ENCODE peak calls at places on chromosomes 1 and 21, in ten cellular contexts. A, Z, X, P, N, I, G, K, S and O are unnamed samples.

GRCh38 chr1:161374373-161374772 is 6.7 kb upstream of the CFAP126 start:
- DNase-seq in A (no peak), K (no peak), P (peak), X (no peak), I (no peak), Z (no peak), N (no peak), S (peak), G (no peak), O (peak)

GRCh38 chr1:115829947-115830346 is 11.0 kb downstream of the NHLH2 start:
- DNase-seq in G (no peak), I (no peak), K (no peak), X (no peak), A (no peak), N (no peak), P (no peak), Z (no peak), S (no peak), O (no peak)

GRCh38 chr1:231512147-231512698 is 16.2 kb upstream of the TSNAX start:
- DNase-seq in N (no peak), A (peak), Z (peak), X (no peak), K (peak), I (peak), S (no peak), G (no peak), P (peak), O (peak)

GRCh38 chr1:232705815-232706575 is 76.1 kb upstream of the SIPA1L2 start:
- DNase-seq in A (no peak), P (no peak), G (no peak), X (no peak), Z (no peak), K (no peak), I (no peak), N (no peak), S (no peak), O (peak)

GRCh38 chr1:221742555-221743415 is 896 bp upstream of the DUSP10 start:
- DNase-seq in G (peak), K (peak), X (peak), S (peak), I (no peak), N (peak), A (peak), Z (peak), P (peak), O (peak)

GRCh38 chr1:27569088-27569459 is 34.9 kb downstream of the AHDC1 start:
- DNase-seq in G (no peak), X (peak), A (no peak), K (no peak), S (no peak), Z (no peak), I (no peak), P (peak), N (no peak), O (peak)

GRCh38 chr21:33917421-33917820 is 1.8 kb upstream of the ATP5PO start:
- DNase-seq in I (no peak), S (no peak), A (no peak), P (no peak), X (no peak), K (no peak), Z (no peak), G (no peak), N (no peak), O (no peak)

GRCh38 chr1:170695955-170696590 is 32.1 kb downstream of the PRRX1 start:
- DNase-seq in G (no peak), S (no peak), I (peak), A (no peak), P (no peak), Z (no peak), K (peak), N (no peak), X (no peak), O (no peak)

GRCh38 chr1:118132000-118132399 is 53.0 kb downstream of the SPAG17 start:
- DNase-seq in N (no peak), S (no peak), K (no peak), P (no peak), G (no peak), Z (no peak), A (no peak), I (no peak), X (no peak), O (no peak)

GRCh38 chr21:43300496-43301423 is 126.2 kb downstream of the SIK1 start:
- DNase-seq in S (no peak), X (no peak), P (no peak), A (peak), I (no peak), K (no peak), N (no peak), Z (no peak), G (no peak), O (peak)

GRCh38 chr1:228782662-228783414 is 47.6 kb downstream of the RHOU start:
- DNase-seq in G (no peak), K (peak), N (no peak), I (no peak), S (no peak), X (no peak), P (peak), A (peak), Z (no peak), O (peak)

GRCh38 chr1:54814148-54814498 is 13.0 kb upstream of the TTC22 start:
- DNase-seq in S (no peak), A (no peak), P (no peak), K (no peak), Z (no peak), I (no peak), N (peak), X (no peak), G (no peak), O (no peak)

GRCh38 chr21:39363607-39364555 is 15.0 kb upstream of the HMGN1 start:
- DNase-seq in G (no peak), K (no peak), A (peak), P (no peak), S (no peak), I (no peak), X (no peak), N (no peak), Z (no peak), O (no peak)

GRCh38 chr1:113416515-113416914 is 26.2 kb downstream of the MAGI3 start:
- DNase-seq in I (no peak), A (no peak), K (no peak), P (peak), S (no peak), N (no peak), Z (no peak), X (no peak), G (no peak), O (no peak)

GRCh38 chr21:13937236-13937635 is 273.5 kb downstream of the LIPI start:
- DNase-seq in I (no peak), A (no peak), Z (no peak), G (no peak), N (no peak), X (no peak), P (no peak), K (no peak), S (peak), O (no peak)

GRCh38 chr1:152037920-152038658 is 1.3 kb upstream of the S100A11 start:
- DNase-seq in P (peak), K (no peak), N (no peak), X (no peak), G (no peak), S (no peak), A (no peak), Z (no peak), I (no peak), O (no peak)

GRCh38 chr1:169521226-169521625 is 35.5 kb upstream of the SLC19A2 start:
- DNase-seq in S (no peak), K (no peak), X (no peak), P (no peak), G (no peak), I (no peak), A (no peak), Z (no peak), N (no peak), O (no peak)

GRCh38 chr1:147539122-147539575 is 2.2 kb upstream of the BCL9 start:
- DNase-seq in K (peak), I (peak), X (no peak), G (no peak), N (no peak), S (no peak), P (peak), A (peak), Z (peak), O (peak)

GRCh38 chr1:157431751-157432150 is 120.6 kb downstream of the FCRL5 start:
- DNase-seq in G (no peak), X (no peak), I (no peak), P (peak), A (peak), S (no peak), N (no peak), K (peak), Z (no peak), O (peak)

GRCh38 chr1:55286851-55287602 is 71.9 kb upstream of the USP24 start:
- DNase-seq in S (no peak), N (no peak), Z (no peak), A (peak), P (no peak), K (peak), G (no peak), X (no peak), I (peak), O (no peak)

GRCh38 chr1:118210723-118211110 is 25.7 kb upstream of the SPAG17 start:
- DNase-seq in X (no peak), A (no peak), K (peak), P (peak), Z (no peak), G (no peak), I (no peak), S (no peak), N (no peak), O (no peak)

GRCh38 chr1:202235856-202236837 is 42.5 kb downstream of the LGR6 start:
- DNase-seq in Z (peak), I (peak), P (peak), S (peak), A (peak), K (peak), X (peak), N (peak), G (peak), O (peak)

GRCh38 chr21:39537571-39537970 is 75.2 kb upstream of the B3GALT5 start:
- DNase-seq in P (no peak), G (peak), S (no peak), X (no peak), K (no peak), N (no peak), A (no peak), I (no peak), Z (no peak), O (no peak)

GRCh38 chr1:236502972-236503639 is 20.7 kb upstream of the LGALS8 start:
- DNase-seq in K (peak), S (no peak), I (peak), G (peak), A (peak), Z (peak), P (peak), N (peak), X (peak), O (peak)

GRCh38 chr1:39816431-39817090 is 27.9 kb upstream of the BMP8B start:
- DNase-seq in A (peak), K (peak), G (peak), P (peak), N (peak), S (peak), I (peak), X (peak), Z (peak), O (peak)

GRCh38 chr1:244782056-244782455 is 53.4 kb upstream of the COX20 start:
- DNase-seq in G (no peak), A (peak), S (no peak), X (no peak), N (no peak), Z (no peak), I (peak), K (peak), P (no peak), O (peak)

GRCh38 chr1:35568975-35569395 is 4.1 kb upstream of the TFAP2E start:
- DNase-seq in K (peak), G (peak), I (no peak), N (peak), A (peak), Z (peak), X (peak), S (peak), P (peak), O (peak)

GRCh38 chr1:180947901-180948311 is 35.2 kb downstream of the KIAA1614 start:
- DNase-seq in P (no peak), A (no peak), Z (no peak), S (peak), N (no peak), K (no peak), I (no peak), X (no peak), G (no peak), O (no peak)

GRCh38 chr1:226132731-226133503 is 53.6 kb downstream of the ACBD3 start:
- DNase-seq in Z (no peak), S (peak), X (no peak), G (no peak), K (no peak), I (no peak), A (no peak), N (no peak), P (peak), O (peak)

GRCh38 chr1:226134170-226135058 is 52.1 kb downstream of the ACBD3 start:
- DNase-seq in I (no peak), K (no peak), S (no peak), N (peak), A (no peak), X (no peak), Z (no peak), P (no peak), G (no peak), O (no peak)

GRCh38 chr1:226133504-226134123 is 52.9 kb downstream of the ACBD3 start:
- DNase-seq in S (peak), Z (no peak), N (peak), I (no peak), A (no peak), P (no peak), X (no peak), K (no peak), G (no peak), O (no peak)

GRCh38 chr1:226135709-226136108 is 50.8 kb downstream of the ACBD3 start:
- DNase-seq in Z (no peak), G (no peak), N (peak), S (peak), K (peak), P (no peak), A (no peak), I (no peak), X (peak), O (no peak)

GRCh38 chr1:226135059-226135651 is 51.4 kb downstream of the ACBD3 start:
- DNase-seq in N (peak), A (no peak), P (no peak), K (peak), X (no peak), Z (no peak), S (peak), I (peak), G (no peak), O (no peak)
- H3K9ac ChIP-seq in N (no peak), A (no peak), P (no peak), K (no peak), X (no peak), Z (no peak), S (no peak), I (no peak), G (no peak), O (no peak)

GRCh38 chr1:167756760-167757405 is 35.1 kb downstream of the MPZL1 start:
- DNase-seq in G (no peak), Z (no peak), N (no peak), K (peak), I (peak), P (no peak), X (no peak), S (no peak), A (peak), O (no peak)
- H3K4me3 ChIP-seq in G (no peak), Z (no peak), N (no peak), K (no peak), I (no peak), P (no peak), X (no peak), S (no peak), A (no peak), O (no peak)

GRCh38 chr1:4310396-4310923 is 343.9 kb upstream of the AJAP1 start:
- DNase-seq in N (no peak), S (no peak), K (no peak), X (no peak), A (no peak), G (no peak), I (no peak), P (no peak), Z (no peak), O (no peak)
- H3K9ac ChIP-seq in N (no peak), S (no peak), K (no peak), X (no peak), A (no peak), G (no peak), I (no peak), P (no peak), Z (no peak), O (no peak)

DNA sequence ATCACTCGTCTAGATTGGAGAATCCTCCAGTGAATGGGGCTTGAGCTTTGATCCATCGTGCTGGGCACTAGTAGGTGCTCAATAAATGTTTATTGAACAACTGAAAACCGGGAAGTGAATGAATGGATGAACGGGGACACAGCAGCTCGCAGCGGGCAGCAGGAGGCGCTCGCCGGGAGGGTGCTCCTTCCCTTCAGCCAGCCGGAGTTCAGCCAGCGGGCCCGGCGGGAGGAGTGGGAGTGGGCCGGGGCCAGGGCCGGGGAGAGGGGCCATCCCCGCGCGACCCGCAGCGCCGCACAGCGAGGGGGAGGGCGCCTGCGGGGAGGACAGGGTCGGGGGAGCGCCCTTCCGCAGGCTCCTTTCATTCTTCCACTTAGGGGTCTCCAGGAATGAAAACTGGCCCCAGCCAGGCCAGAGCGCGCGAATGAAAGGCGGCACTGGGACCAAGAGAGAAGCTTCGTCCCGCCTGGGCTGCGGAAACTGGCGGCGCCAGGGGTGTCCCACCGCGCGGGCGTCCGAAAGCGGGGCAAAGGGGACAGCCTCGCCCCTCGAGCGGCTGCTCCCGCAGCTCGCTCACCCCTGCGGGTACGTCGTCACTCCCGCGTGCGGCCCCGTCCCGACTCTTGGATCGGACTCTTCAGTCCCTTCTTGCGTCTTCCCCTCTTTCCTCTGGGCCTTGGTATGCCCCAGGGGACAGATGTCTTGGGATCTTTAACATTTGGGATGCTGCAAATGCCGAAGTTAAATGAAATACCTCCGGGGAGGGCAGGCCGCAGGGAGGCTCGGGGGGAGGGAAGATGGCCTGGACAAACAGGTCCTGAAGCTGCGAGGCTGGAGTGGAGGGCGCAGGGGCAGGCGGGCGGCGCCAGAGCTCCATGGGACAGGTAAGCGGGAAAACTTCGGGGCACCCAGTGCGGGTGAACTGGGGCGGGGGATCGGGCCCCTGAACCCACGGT is 3.6 kb upstream of the INAVA start:
- DNase-seq in X (peak), K (peak), I (peak), A (peak), S (peak), G (peak), P (peak), Z (peak), N (peak), O (peak)
- H3K4me3 ChIP-seq in X (peak), K (peak), I (peak), A (peak), S (peak), G (peak), P (peak), Z (peak), N (peak), O (peak)

GRCh38 chr1:143694085-143694484 is 277.7 kb downstream of the FAM72C start:
- DNase-seq in X (no peak), S (no peak), G (no peak), K (no peak), I (no peak), N (no peak), A (no peak), Z (no peak), P (no peak), O (no peak)

GRCh38 chr1:143689781-143690180 is 282.0 kb downstream of the FAM72C start:
- DNase-seq in Z (no peak), N (no peak), P (no peak), A (no peak), K (no peak), X (no peak), I (no peak), G (no peak), S (no peak), O (no peak)

GRCh38 chr1:143691971-143692529 is 279.7 kb downstream of the FAM72C start:
- DNase-seq in I (no peak), N (no peak), P (no peak), K (no peak), X (no peak), A (no peak), S (no peak), G (no peak), Z (no peak), O (no peak)

GRCh38 chr1:143691400-143691891 is 280.3 kb downstream of the FAM72C start:
- DNase-seq in S (no peak), I (no peak), G (no peak), A (peak), P (no peak), K (no peak), N (peak), Z (peak), X (no peak), O (peak)
- H3K9ac ChIP-seq in S (no peak), I (no peak), G (no peak), A (no peak), P (no peak), K (no peak), N (no peak), Z (no peak), X (no peak), O (no peak)

GRCh38 chr1:210373628-210373877 is 44.9 kb downstream of the HHAT start:
- DNase-seq in P (no peak), Z (no peak), X (no peak), S (no peak), K (no peak), A (no peak), N (no peak), I (no peak), G (no peak), O (no peak)
- H3K4me3 ChIP-seq in P (no peak), Z (no peak), X (no peak), S (no peak), K (no peak), A (no peak), N (no peak), I (no peak), G (no peak), O (no peak)

GRCh38 chr1:12717301-12717838 is 1.5 kb downstream of the AADACL3 start:
- DNase-seq in Z (no peak), N (no peak), G (no peak), S (no peak), X (peak), I (no peak), P (no peak), A (no peak), K (no peak), O (no peak)
- H3K9ac ChIP-seq in Z (no peak), N (no peak), G (no peak), S (no peak), X (no peak), I (no peak), P (no peak), A (no peak), K (no peak), O (no peak)

GRCh38 chr1:240014051-240014450 is 77.6 kb upstream of the FMN2 start:
- DNase-seq in X (no peak), K (no peak), A (no peak), I (no peak), G (no peak), N (no peak), S (peak), P (no peak), Z (no peak), O (no peak)
- H3K4me3 ChIP-seq in X (no peak), K (no peak), A (no peak), I (no peak), G (no peak), N (no peak), S (peak), P (no peak), Z (no peak), O (no peak)

GRCh38 chr1:208216062-208216461 is 28.1 kb downstream of the PLXNA2 start:
- DNase-seq in S (no peak), K (peak), A (peak), X (no peak), N (no peak), I (peak), Z (no peak), P (peak), G (no peak), O (peak)
- H3K9ac ChIP-seq in S (no peak), K (no peak), A (no peak), X (no peak), N (no peak), I (no peak), Z (no peak), P (no peak), G (no peak), O (no peak)